ENCODE peak calls at places on chromosomes 4 and X, in eight cellular contexts. O is naive thymus-derived CD4-positive, alpha-beta T cell; V is Peyer's patch; T is Karpas-422; B is sigmoid colon; W is tibial nerve; Y is right lobe of liver; I is CD8-positive, alpha-beta memory T cell. R is an unnamed sample.

GRCh38 chrX:8813036-8813435 is 11.9 kb upstream of the FAM9A start:
- DNase-seq in Y (no peak), V (no peak), T (peak; percentile 44), O (no peak), W (no peak), I (no peak), B (no peak), R (no peak)

GRCh38 chr4:87007345-87008181 is 72.8 kb downstream of the AFF1 start:
- DNase-seq in T (peak; percentile 43), O (peak; percentile 21), V (peak; percentile 62), Y (peak; percentile 74), W (peak; percentile 50), B (peak; percentile 88), I (peak; percentile 14), R (peak; percentile 78)

GRCh38 chr4:24730256-24731001 is 64.9 kb upstream of the SOD3 start:
- DNase-seq in Y (no peak), W (peak; percentile 26), B (peak; percentile 70), I (no peak), O (no peak), V (no peak), T (no peak), R (peak; percentile 88)

GRCh38 chr4:103451341-103451740 is 253.2 kb upstream of the CENPE start:
- DNase-seq in I (no peak), B (no peak), O (no peak), T (no peak), W (no peak), Y (no peak), V (no peak), R (no peak)

GRCh38 chr4:10403633-10404445 is 53.4 kb downstream of the ZNF518B start:
- DNase-seq in Y (no peak), B (no peak), W (no peak), O (peak; percentile 24), V (no peak), I (no peak), T (peak; percentile 66), R (no peak)

GRCh38 chrX:47571215-47571614 is 10.2 kb downstream of the ARAF start:
- DNase-seq in W (no peak), V (no peak), I (no peak), Y (no peak), O (no peak), B (no peak), T (no peak), R (no peak)

GRCh38 chr4:156725257-156725656 is 246.3 kb downstream of the PDGFC start:
- DNase-seq in V (no peak), T (no peak), Y (no peak), B (no peak), O (no peak), W (no peak), I (no peak), R (peak; percentile 14)

GRCh38 chrX:41559662-41560061 is 112.5 kb downstream of the NYX start:
- DNase-seq in W (no peak), I (no peak), B (no peak), O (no peak), T (no peak), V (no peak), Y (no peak), R (no peak)

GRCh38 chr4:114272226-114272625 is 292.8 kb upstream of the ARSJ start:
- DNase-seq in B (no peak), I (no peak), W (no peak), V (no peak), Y (no peak), T (no peak), O (no peak), R (no peak)

GRCh38 chr4:153676984-153677383 is 7.1 kb upstream of the TLR2 start:
- DNase-seq in T (no peak), B (no peak), Y (no peak), O (no peak), I (no peak), W (no peak), V (no peak), R (no peak)

GRCh38 chrX:109952985-109953905 is 49.7 kb upstream of the TMEM164 start:
- DNase-seq in Y (no peak), O (no peak), T (no peak), V (no peak), B (no peak), W (no peak), I (no peak), R (no peak)

GRCh38 chr4:87851955-87852354 is 19.2 kb downstream of the MEPE start:
- DNase-seq in B (no peak), I (no peak), O (no peak), W (no peak), T (no peak), V (no peak), Y (no peak), R (no peak)

GRCh38 chr4:100348472-100348871 is 158.2 kb upstream of the DDIT4L start:
- DNase-seq in W (no peak), Y (no peak), O (no peak), V (no peak), I (no peak), B (no peak), T (no peak), R (no peak)

GRCh38 chr4:20283039-20283438 is 31.3 kb downstream of the SLIT2 start:
- DNase-seq in V (no peak), T (no peak), I (no peak), O (no peak), W (no peak), Y (no peak), B (no peak), R (no peak)

GRCh38 chr4:20278195-20278594 is 26.5 kb downstream of the SLIT2 start:
- DNase-seq in B (no peak), O (no peak), Y (no peak), I (no peak), V (no peak), T (no peak), W (no peak), R (no peak)

GRCh38 chr4:20284990-20285389 is 33.3 kb downstream of the SLIT2 start:
- DNase-seq in T (no peak), V (no peak), Y (no peak), B (no peak), W (no peak), I (no peak), O (no peak), R (no peak)

GRCh38 chr4:20279381-20279780 is 27.7 kb downstream of the SLIT2 start:
- DNase-seq in I (no peak), W (no peak), B (no peak), V (no peak), Y (no peak), O (no peak), T (no peak), R (no peak)

GRCh38 chr4:20281453-20281852 is 29.7 kb downstream of the SLIT2 start:
- DNase-seq in B (no peak), W (no peak), Y (no peak), V (no peak), O (no peak), T (no peak), I (no peak), R (no peak)
- H3K4me1 ChIP-seq in B (peaks cover 7% of the 10 kb centered on the region), W (no peaks in the 10 kb centered on the region), Y (no peaks in the 10 kb centered on the region), V (no peaks in the 10 kb centered on the region), O (no peaks in the 10 kb centered on the region), T (no peaks in the 10 kb centered on the region), I (no peaks in the 10 kb centered on the region), R (no peaks in the 10 kb centered on the region)

GRCh38 chrX:136146614-136147319 is 566 bp upstream of the FHL1 start:
- DNase-seq in W (no peak), B (no peak), I (no peak), O (peak; percentile 35), T (no peak), V (no peak), Y (peak; percentile 51), R (peak; percentile 53)

GRCh38 chrX:136147320-136147901 is at the start of gene FHL1:
- DNase-seq in W (peak; percentile 38), T (no peak), V (peak; percentile 36), O (peak; percentile 44), Y (peak; percentile 68), I (peak; percentile 57), B (peak; percentile 90), R (peak; percentile 72)

GRCh38 chrX:136143714-136144113 is 3.6 kb upstream of the FHL1 start:
- DNase-seq in I (no peak), V (no peak), T (no peak), Y (no peak), B (no peak), O (no peak), W (no peak), R (no peak)

GRCh38 chrX:136148391-136148790 is 1.1 kb downstream of the FHL1 start:
- DNase-seq in T (no peak), Y (no peak), I (no peak), V (no peak), W (no peak), O (no peak), B (no peak), R (no peak)

GRCh38 chrX:136147966-136148365 is 633 bp downstream of the FHL1 start:
- DNase-seq in I (no peak), T (no peak), O (no peak), Y (no peak), B (peak; percentile 74), W (no peak), V (no peak), R (peak; percentile 54)
- H3K4me3 ChIP-seq in I (no peak overlapping the region), T (no peak overlapping the region), O (no peak overlapping the region), Y (no peak overlapping the region), B (peak overlapping the region; percentile 88), W (peak overlapping the region; percentile 34), V (peak overlapping the region; percentile 55), R (peak overlapping the region; percentile 71)

DNA sequence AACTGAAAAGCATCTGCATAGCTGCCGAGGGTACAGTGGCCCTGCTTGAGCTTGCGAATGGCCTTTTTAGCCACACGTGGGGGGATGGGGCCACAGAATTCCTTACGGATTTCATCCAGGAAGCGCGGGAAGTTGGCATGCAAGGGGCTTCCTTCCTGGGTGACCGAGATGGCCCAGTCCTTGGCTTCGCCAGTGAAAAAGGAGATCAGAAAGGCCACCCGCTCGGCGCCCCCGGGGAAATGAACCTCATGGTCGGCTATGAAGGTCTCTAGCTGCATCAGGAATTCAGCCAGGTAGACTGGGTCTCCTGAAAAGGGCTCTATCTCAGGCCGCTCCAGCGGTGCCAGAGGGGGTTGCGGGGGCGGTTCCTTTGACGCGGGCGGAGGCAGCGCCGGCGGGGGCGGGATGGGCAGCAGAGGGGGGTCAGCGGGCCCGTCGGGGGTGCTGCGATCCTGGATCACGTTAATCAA is 918 bp downstream of the RTL5 start:
- DNase-seq in W (no peak), Y (no peak), B (no peak), T (no peak), O (no peak), I (no peak), V (no peak), R (no peak)
- H3K9me3 ChIP-seq in W (no peaks in the 10 kb centered on the region), Y (no peaks in the 10 kb centered on the region), B (no peaks in the 10 kb centered on the region), T (no peaks in the 10 kb centered on the region), O (no peaks in the 10 kb centered on the region), I (no peaks in the 10 kb centered on the region), V (no peaks in the 10 kb centered on the region), R (no peaks in the 10 kb centered on the region)

GRCh38 chr4:90240333-90240732 is 113.1 kb downstream of the CCSER1 start:
- DNase-seq in W (no peak), B (no peak), V (no peak), O (no peak), Y (no peak), T (peak; percentile 25), I (no peak), R (no peak)
- H3K4me1 ChIP-seq in W (no peaks in the 10 kb centered on the region), B (no peaks in the 10 kb centered on the region), V (no peaks in the 10 kb centered on the region), O (no peaks in the 10 kb centered on the region), Y (no peaks in the 10 kb centered on the region), T (no peaks in the 10 kb centered on the region), I (no peaks in the 10 kb centered on the region), R (no peaks in the 10 kb centered on the region)

GRCh38 chr4:122854444-122854843 is 27.8 kb downstream of the FGF2 start:
- DNase-seq in W (no peak), I (no peak), V (no peak), B (no peak), T (no peak), Y (no peak), O (no peak), R (no peak)
- H3K4me3 ChIP-seq in W (peak overlapping the region; percentile 1), I (no peak overlapping the region), V (no peak overlapping the region), B (peak overlapping the region; percentile 13), T (no peak overlapping the region), Y (peak overlapping the region; percentile 23), O (no peak overlapping the region), R (peak overlapping the region; percentile 21)

R was measured in psoas muscle.